ENCODE peak calls at places on chromosome 1, in seven cellular contexts. C is IMR-90, H is A549, E is spleen, I is right lobe of liver, K is sigmoid colon, R is esophagus squamous epithelium. U is an unnamed sample.

GRCh38 chr1:67755160-67755559 is 70.2 kb downstream of the GADD45A start:
- DNase-seq in C (no peak), H (no peak), E (no peak), I (no peak), K (no peak), R (no peak), U (no peak)

GRCh38 chr1:89060091-89060490 is 4.9 kb downstream of the GBP1 start:
- DNase-seq in C (no peak), H (no peak), E (no peak), I (no peak), K (no peak), R (no peak), U (no peak)

GRCh38 chr1:33137800-33138199 is 44.0 kb downstream of the TRIM62 start:
- DNase-seq in C (peak), H (no peak), E (no peak), I (no peak), K (no peak), R (no peak), U (no peak)

GRCh38 chr1:117613969-117614865 is 8.4 kb downstream of the TENT5C start:
- DNase-seq in C (no peak), H (no peak), E (no peak), I (no peak), K (no peak), R (no peak), U (peak)

GRCh38 chr1:28984311-28984684 is 69.9 kb downstream of the EPB41 start:
- DNase-seq in C (no peak), H (no peak), E (no peak), I (no peak), K (no peak), R (no peak), U (no peak)

GRCh38 chr1:36083635-36084501 is at the start of gene TEKT2:
- DNase-seq in C (no peak), H (no peak), E (peak), I (no peak), K (peak), R (no peak), U (no peak)

GRCh38 chr1:30512922-30513265 is 210.5 kb downstream of the MATN1 start:
- DNase-seq in C (no peak), H (no peak), E (no peak), I (no peak), K (no peak), R (no peak), U (no peak)

GRCh38 chr1:33014464-33015170 is 22.1 kb downstream of the AK2 start:
- DNase-seq in C (no peak), H (no peak), E (no peak), I (no peak), K (peak), R (no peak), U (no peak)

GRCh38 chr1:203178083-203178482 is 2.5 kb upstream of the MYBPH start:
- DNase-seq in C (peak), H (peak), E (peak), I (no peak), K (no peak), R (no peak), U (no peak)

GRCh38 chr1:17434591-17434990 is 4.9 kb downstream of the RCC2 start:
- DNase-seq in C (no peak), H (no peak), E (no peak), I (no peak), K (no peak), R (no peak), U (no peak)

GRCh38 chr1:15412843-15413242 is 3.2 kb downstream of the EFHD2 start:
- DNase-seq in C (no peak), H (no peak), E (peak), I (no peak), K (no peak), R (no peak), U (no peak)

GRCh38 chr1:38558476-38559179 is 300.9 kb downstream of the RRAGC start:
- DNase-seq in C (no peak), H (no peak), E (peak), I (no peak), K (no peak), R (no peak), U (no peak)

GRCh38 chr1:84726593-84727275 is 36.5 kb upstream of the SSX2IP start:
- DNase-seq in C (peak), H (no peak), E (no peak), I (no peak), K (no peak), R (no peak), U (no peak)

GRCh38 chr1:31241321-31241720 is 1.6 kb upstream of the NKAIN1 start:
- DNase-seq in C (no peak), H (no peak), E (no peak), I (no peak), K (peak), R (no peak), U (no peak)

GRCh38 chr1:184150776-184151531 is 99.4 kb downstream of the TSEN15 start:
- DNase-seq in C (peak), H (no peak), E (no peak), I (no peak), K (no peak), R (no peak), U (peak)

GRCh38 chr1:189121941-189122340 is 1355.7 kb downstream of the BRINP3 start:
- DNase-seq in C (no peak), H (no peak), E (no peak), I (no peak), K (no peak), R (no peak), U (no peak)

GRCh38 chr1:2503554-2504223 is 22.7 kb downstream of the PANK4 start:
- DNase-seq in C (no peak), H (no peak), E (no peak), I (no peak), K (no peak), R (no peak), U (no peak)

GRCh38 chr1:28044399-28044798 is 44.0 kb downstream of the EYA3 start:
- DNase-seq in C (no peak), H (no peak), E (no peak), I (no peak), K (no peak), R (no peak), U (no peak)

GRCh38 chr1:55579332-55579996 is 364.3 kb upstream of the USP24 start:
- DNase-seq in C (no peak), H (no peak), E (no peak), I (no peak), K (no peak), R (no peak), U (no peak)

GRCh38 chr1:10812387-10812915 is 16.0 kb upstream of the CASZ1 start:
- DNase-seq in C (no peak), H (no peak), E (no peak), I (peak), K (no peak), R (no peak), U (no peak)

GRCh38 chr1:233613252-233614172 is at the start of gene KCNK1:
- DNase-seq in C (peak), H (peak), E (no peak), I (peak), K (peak), R (no peak), U (peak)

DNA sequence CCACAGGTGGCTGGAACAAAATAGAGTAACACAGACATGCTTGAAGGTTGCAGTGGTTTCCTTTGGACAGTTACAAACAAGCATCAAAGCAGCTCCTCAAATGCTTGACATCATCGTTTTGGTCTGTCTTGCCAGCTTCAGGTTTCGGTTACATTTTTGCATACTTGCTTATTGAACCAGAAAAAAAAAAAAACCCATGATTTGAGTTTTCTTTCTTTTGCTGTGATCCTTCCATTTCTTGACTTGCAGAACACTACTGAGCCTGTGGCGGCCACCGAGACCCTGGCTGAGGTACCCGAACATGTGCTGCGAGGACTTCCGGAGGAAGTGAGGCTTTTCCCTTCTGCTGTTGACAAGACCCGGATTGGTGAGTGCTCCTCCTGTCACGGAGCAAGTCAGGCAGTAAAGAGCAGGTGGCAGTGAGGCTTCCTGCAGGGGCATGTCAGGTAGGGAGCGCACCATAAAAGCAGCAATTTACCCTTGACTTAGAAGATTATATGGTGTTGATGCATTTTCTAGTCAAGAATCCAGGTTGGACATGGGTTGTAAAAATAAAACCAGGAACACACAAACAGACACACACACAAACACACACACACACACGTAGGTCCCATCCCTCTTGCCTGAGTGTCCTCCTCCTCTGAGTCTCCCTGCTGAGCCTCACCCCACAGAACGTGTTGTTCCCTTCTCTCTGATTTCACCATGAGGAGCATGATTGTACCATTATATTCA is 30.9 kb downstream of the PRDM2 start:
- DNase-seq in C (peak), H (no peak), E (peak), I (peak), K (no peak), R (peak), U (peak)
- H3K4me3 ChIP-seq in C (no peak), H (no peak), E (peak), I (no peak), K (no peak), R (peak), U (no peak)

GRCh38 chr1:155319536-155319935 is 1.2 kb upstream of the RUSC1 start:
- DNase-seq in C (no peak), H (no peak), E (no peak), I (no peak), K (peak), R (no peak), U (no peak)
- TF ChIP-seq POLR2A in C (no peak), H (no peak), E (no peak), I (no peak), K (no peak), R (no peak), U (no peak)

GRCh38 chr1:223393275-223394214 is at the start of gene CCDC185:
- DNase-seq in C (no peak), H (peak), E (no peak), I (no peak), K (no peak), R (no peak), U (no peak)
- H3K4me3 ChIP-seq in C (peak), H (peak), E (no peak), I (peak), K (peak), R (peak), U (no peak)

GRCh38 chr1:206556748-206557635 is 49.7 kb downstream of the RASSF5 start:
- DNase-seq in C (peak), H (peak), E (peak), I (peak), K (peak), R (peak), U (peak)
- TF ChIP-seq POLR2A in C (no peak), H (no peak), E (no peak), I (peak), K (peak), R (peak), U (no peak)

GRCh38 chr1:50416553-50417453 is 6.4 kb downstream of the DMRTA2 start:
- DNase-seq in C (no peak), H (no peak), E (no peak), I (no peak), K (no peak), R (no peak), U (no peak)

GRCh38 chr1:50417487-50417886 is 5.8 kb downstream of the DMRTA2 start:
- DNase-seq in C (no peak), H (no peak), E (no peak), I (no peak), K (no peak), R (no peak), U (no peak)

GRCh38 chr1:50414853-50415234 is 8.4 kb downstream of the DMRTA2 start:
- DNase-seq in C (no peak), H (no peak), E (no peak), I (no peak), K (no peak), R (no peak), U (no peak)

GRCh38 chr1:50416150-50416527 is 7.1 kb downstream of the DMRTA2 start:
- DNase-seq in C (no peak), H (no peak), E (no peak), I (no peak), K (no peak), R (no peak), U (no peak)

DNA sequence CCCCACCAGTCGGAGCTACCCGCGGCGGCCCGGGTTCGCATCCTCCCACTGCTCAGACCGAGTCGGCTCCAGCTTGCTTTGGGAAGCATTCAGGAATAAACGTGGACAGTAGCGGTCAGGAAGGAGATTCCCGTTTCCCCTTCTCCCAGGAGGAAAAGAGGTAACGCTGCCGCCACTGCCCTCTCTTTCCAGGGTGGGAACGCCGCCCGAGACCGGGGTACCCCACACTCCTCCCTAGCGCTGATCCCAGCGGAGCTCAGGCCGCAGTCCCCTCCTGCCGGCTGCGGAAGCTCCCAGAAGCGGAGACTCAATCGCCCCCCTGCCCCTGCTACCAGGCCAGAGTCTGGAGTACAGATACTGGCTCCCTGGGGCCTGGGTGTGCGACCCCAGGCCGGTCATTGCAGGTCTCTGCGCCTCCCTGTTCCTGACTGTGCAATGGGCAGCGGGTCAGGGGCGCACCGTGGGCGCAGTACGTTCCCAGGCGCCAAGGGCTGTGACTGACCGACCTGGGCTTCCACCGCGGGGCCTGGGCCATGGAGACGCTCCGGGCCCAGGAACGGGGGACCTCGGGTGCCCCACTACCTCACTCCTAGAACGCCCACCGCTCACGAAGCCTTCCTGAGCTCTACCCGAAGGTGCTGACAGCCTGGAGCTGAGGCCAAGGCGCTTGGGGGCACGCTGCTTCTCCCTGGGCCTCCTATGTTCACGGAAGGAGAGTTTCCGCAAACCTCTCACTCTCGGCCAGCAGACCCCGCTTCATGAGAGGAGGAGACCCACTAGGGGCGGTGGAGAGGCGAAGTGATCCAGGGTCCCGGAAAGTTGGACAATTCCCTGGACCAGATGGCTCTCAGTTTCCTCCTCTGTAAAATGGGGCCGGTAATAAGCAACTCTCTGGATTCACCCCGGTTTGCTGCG is 7.8 kb downstream of the DMRTA2 start:
- DNase-seq in C (no peak), H (no peak), E (no peak), I (no peak), K (no peak), R (no peak), U (no peak)
- H3K4me3 ChIP-seq in C (no peak), H (no peak), E (no peak), I (no peak), K (no peak), R (no peak), U (no peak)

DNA sequence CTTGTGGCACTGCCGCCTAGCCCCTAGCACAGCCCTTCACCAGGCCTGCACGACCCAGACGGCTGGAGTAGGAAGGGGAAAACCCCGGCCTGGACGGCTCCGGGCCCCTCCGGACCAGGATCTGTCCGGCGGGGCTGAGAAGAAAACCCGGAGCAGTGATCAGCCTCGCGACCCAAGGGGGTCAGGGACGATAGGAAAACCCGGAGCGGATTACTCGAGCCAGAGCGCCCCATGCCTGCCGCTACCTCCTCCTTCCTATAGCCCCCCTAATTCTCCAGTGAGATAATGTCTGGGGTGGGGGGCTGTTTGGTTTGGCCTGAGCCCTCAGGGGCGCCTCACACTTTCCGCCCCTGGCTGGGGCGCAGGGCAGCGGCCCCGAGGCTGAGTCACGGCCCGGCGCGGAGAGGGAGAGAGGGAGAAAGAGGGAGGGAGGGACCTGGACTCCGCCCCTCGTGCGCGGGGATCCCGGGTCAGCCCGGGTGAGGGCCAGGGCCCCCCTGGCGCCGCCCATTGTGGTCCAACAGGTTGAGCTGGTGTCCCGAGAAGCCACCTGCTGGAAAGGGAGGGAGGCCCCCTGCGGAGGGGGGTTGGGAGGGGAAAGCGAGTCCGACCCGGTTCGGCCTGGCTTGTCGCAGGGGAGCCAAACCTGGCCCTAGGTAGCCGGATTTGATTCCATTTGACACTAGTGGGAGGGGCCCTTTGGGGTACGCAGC is 1.7 kb upstream of the ZBTB7B start:
- DNase-seq in C (peak), H (peak), E (peak), I (peak), K (peak), R (no peak), U (peak)
- TF ChIP-seq POLR2A in C (no peak), H (no peak), E (peak), I (peak), K (peak), R (peak), U (no peak)

GRCh38 chr1:94797286-94797685 is 22.9 kb upstream of the SLC44A3 start:
- DNase-seq in C (no peak), H (no peak), E (no peak), I (no peak), K (no peak), R (no peak), U (no peak)

GRCh38 chr1:94798472-94798871 is 21.7 kb upstream of the SLC44A3 start:
- DNase-seq in C (no peak), H (no peak), E (no peak), I (no peak), K (no peak), R (no peak), U (no peak)

GRCh38 chr1:94801919-94802546 is 18.1 kb upstream of the SLC44A3 start:
- DNase-seq in C (peak), H (peak), E (peak), I (peak), K (peak), R (no peak), U (peak)

GRCh38 chr1:94798054-94798453 is 22.1 kb upstream of the SLC44A3 start:
- DNase-seq in C (no peak), H (no peak), E (no peak), I (no peak), K (no peak), R (no peak), U (no peak)

GRCh38 chr1:94799201-94799600 is 21.0 kb upstream of the SLC44A3 start:
- DNase-seq in C (peak), H (no peak), E (no peak), I (no peak), K (no peak), R (no peak), U (no peak)
- H3K4me3 ChIP-seq in C (no peak), H (no peak), E (no peak), I (no peak), K (no peak), R (no peak), U (no peak)

U was measured in lower leg skin.